ENCODE peak calls at places on chromosomes 2 and 18, in five cellular contexts. P, R, S, U and B are unnamed samples.
A peak's percentile ranks its signal among the peaks of the same experiment; 100 is the strongest.

GRCh38 chr2:69835666-69836065 is 6.2 kb downstream of the GMCL1 start:
- DNase-seq in R (no peak), P (no peak), S (no peak), U (no peak), B (no peak)

GRCh38 chr18:37962316-37962966 is 396.8 kb upstream of the CELF4 start:
- DNase-seq in S (no peak), U (no peak), P (no peak), R (no peak), B (no peak)

GRCh38 chr2:231780123-231780908 is 766 bp downstream of the PDE6D start:
- DNase-seq in S (no peak), P (peak; percentile 20), R (no peak), U (peak; percentile 29), B (no peak)

GRCh38 chr2:67400560-67401464 is 3.7 kb downstream of the ETAA1 start:
- DNase-seq in S (peak; percentile 76), U (peak; percentile 67), R (no peak), P (no peak), B (no peak)

GRCh38 chr2:45004569-45005181 is 4.6 kb downstream of the SIX2 start:
- DNase-seq in R (no peak), U (no peak), P (no peak), S (no peak), B (no peak)

GRCh38 chr18:11523809-11524208 is 85.6 kb upstream of the SLC35G4 start:
- DNase-seq in P (no peak), U (no peak), R (no peak), S (no peak), B (no peak)

GRCh38 chr2:45649855-45650806 is 1.3 kb upstream of the PRKCE start:
- DNase-seq in P (peak; percentile 83), U (peak; percentile 55), S (peak; percentile 58), R (no peak), B (no peak)

GRCh38 chr2:167151894-167152293 is 263.6 kb downstream of the XIRP2 start:
- DNase-seq in S (no peak), P (no peak), U (no peak), R (no peak), B (no peak)

GRCh38 chr2:134411279-134411827 is 157.5 kb downstream of the MGAT5 start:
- DNase-seq in R (no peak), U (no peak), S (no peak), P (no peak), B (no peak)

DNA sequence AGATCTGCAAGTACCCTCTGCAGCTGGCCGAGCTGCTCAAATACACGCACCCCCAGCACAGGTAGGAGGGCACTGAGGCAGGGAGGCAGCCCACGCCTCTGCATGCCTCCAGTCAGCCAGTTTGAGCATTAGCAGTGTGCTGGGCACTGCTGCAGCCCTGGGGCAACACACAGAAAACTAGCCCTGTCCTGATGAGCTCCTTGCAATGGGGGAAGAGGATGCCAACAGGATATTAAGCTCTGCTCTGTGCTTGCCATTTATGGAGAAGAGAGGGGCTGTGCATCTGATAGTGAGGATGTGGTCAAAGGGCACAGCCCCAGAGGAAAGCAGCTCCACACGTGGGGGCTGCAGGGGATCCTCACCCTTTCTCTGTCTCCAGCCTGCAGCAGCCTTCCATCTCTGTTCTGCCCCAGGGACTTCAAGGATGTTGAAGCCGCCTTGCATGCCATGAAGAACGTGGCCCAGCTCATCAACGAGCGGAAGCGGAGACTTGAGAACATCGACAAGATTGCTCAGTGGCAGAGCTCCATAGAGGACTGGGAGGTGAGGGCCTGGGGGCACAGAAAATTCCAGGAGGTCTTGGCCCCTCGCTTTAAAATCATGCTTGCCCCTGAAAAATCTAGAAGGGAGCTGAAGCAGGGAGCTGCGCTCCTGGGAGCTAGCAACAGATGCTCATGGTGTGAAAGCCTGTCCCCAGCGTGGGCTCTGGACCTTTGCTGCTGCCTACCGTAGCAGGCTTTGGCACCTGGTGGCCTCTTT is 51.7 kb downstream of the FAM168B start:
- DNase-seq in R (no peak), U (no peak), P (no peak), S (no peak), B (no peak)
- TF ChIP-seq CTCF in R (no peak), U (no peak), P (no peak), S (no peak), B (no peak)

GRCh38 chr2:27078267-27079194 is at the start of gene EMILIN1:
- DNase-seq in R (peak; percentile 94), U (no peak), P (peak; percentile 73), S (no peak), B (peak; percentile 83)
- TF ChIP-seq CTCF in R (no peak), U (no peak), P (no peak), S (no peak), B (peak; percentile 8)

DNA sequence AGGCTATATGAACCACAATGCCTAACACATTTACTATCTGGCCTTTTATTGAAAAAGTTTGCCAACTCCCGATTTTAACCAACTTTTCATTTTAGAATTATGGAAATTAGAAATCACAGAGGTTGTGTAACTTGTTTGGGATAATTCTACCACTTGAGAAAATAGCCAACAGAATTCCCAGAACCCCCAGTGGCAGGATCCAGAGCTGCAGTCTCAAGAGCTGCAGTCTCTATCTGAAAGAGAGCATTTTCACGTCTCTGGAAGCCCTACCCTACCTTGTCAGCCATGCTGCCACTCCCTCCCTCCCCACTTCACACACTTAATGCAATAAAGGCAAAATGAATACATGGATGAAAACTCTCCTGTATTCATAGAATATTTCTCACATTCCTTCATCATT is 23.4 kb upstream of the TSPYL6 start:
- DNase-seq in S (peak; percentile 18), P (no peak), R (no peak), U (no peak), B (no peak)
- TF ChIP-seq CTCF in S (peak; percentile 46), P (no peak), R (peak; percentile 35), U (peak; percentile 30), B (no peak)

DNA sequence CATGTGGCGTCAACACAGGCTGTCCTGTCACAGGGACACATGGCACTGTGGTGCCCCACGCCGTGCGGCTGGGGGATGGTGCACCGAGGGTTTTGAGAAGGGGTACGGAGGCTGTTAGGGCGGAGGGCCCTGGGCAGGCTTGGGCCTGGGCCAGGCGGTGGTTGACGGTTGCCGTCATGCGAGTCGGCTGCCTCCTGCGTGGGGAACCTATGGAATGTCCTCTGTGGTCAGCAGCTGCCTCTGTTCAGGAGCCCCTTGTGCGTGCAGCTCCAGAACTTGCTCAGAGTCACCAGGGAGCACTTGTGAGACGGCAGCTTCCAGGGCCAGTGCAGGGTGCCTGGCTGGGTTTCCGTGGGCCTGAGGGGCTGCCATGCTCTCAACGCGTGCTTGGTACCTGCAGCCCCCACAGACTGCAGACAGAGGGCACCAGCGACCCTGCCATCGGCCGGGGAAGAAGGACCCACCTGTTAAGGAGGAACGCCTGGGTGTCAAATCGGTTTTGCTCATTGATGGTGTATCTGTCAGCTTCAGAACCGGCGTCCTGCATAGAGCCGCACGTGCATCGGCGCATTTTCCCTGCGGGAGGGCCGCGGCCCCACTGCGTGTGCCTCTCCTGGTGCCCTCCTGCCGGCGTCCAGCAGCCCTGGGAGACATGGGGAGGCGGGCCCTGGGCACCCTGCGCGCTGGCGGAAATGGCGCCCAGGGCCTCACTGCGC is 10.0 kb upstream of the D2HGDH start:
- DNase-seq in S (peak; percentile 3), R (no peak), U (no peak), P (no peak), B (no peak)
- TF ChIP-seq CTCF in S (peak; percentile 50), R (peak; percentile 23), U (no peak), P (no peak), B (peak; percentile 7)

GRCh38 chr2:18855027-18855426 is 265.7 kb upstream of the NT5C1B start:
- DNase-seq in R (peak; percentile 4), P (no peak), U (peak; percentile 22), S (peak; percentile 54), B (no peak)
- TF ChIP-seq CTCF in R (peak; percentile 42), P (peak; percentile 18), U (peak; percentile 44), S (peak; percentile 71), B (peak; percentile 39)

DNA sequence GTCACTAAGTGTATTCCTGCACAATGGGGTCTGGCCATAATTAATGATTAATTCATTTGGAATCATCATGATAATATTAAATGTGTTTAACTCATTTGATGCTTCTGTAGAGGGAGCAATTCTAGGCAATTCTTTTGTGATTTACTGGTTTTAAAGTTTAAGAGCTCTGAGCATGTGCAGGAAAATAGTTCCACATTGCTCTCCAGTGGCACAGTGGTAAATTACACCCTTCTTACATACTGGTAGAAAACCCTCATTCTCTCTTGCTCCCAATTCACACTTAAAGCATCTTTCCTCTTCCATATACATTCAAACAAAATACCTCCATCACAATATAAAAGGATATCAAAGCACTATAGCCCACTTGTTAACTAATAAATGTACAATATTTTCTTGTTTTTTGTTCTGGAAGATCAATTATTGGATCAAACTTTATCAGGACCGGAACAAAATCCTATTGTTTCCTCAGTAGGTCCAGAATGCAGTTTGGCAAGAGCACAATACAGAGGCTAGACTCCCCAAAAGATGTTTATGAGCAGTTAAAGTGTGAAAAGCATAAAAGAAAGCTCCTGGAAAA is 844.3 kb downstream of the MBD2 start:
- DNase-seq in R (peak; percentile 2), U (peak; percentile 50), P (no peak), S (peak; percentile 50), B (peak; percentile 28)
- TF ChIP-seq CTCF in R (no peak), U (peak; percentile 38), P (no peak), S (peak; percentile 50), B (peak; percentile 34)

DNA sequence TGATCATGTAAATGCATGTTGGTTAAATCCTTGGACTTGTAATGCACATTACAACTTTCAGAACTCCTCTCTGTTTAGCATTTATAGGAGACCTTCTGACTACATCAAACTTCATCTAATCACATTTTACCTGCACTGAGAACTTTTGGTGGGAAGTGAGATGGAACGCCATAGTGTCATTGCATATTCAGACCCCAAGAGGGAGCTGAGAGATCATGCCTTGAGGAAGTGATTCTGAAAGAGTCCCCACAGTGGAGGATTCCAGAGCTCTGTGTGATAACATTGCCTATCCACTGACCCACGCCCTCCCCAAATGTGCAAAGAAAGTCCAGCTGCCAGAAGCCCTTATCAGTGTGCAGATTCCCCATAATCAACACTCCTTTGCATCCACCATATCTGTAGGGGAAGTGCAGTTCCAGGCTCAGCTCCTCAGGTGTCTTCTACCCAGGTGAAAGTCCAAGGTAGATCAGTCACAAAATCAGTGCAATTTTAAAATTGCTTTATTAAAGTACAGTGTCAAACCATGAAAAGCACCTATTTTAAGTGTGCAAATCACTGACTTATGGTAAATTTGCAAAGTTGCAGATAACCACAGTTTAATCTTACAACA is 212.4 kb downstream of the RPIA start:
- DNase-seq in S (peak; percentile 60), U (peak; percentile 47), P (no peak), R (peak; percentile 12), B (no peak)
- TF ChIP-seq CTCF in S (peak; percentile 85), U (peak; percentile 63), P (peak; percentile 35), R (peak; percentile 72), B (peak; percentile 62)

DNA sequence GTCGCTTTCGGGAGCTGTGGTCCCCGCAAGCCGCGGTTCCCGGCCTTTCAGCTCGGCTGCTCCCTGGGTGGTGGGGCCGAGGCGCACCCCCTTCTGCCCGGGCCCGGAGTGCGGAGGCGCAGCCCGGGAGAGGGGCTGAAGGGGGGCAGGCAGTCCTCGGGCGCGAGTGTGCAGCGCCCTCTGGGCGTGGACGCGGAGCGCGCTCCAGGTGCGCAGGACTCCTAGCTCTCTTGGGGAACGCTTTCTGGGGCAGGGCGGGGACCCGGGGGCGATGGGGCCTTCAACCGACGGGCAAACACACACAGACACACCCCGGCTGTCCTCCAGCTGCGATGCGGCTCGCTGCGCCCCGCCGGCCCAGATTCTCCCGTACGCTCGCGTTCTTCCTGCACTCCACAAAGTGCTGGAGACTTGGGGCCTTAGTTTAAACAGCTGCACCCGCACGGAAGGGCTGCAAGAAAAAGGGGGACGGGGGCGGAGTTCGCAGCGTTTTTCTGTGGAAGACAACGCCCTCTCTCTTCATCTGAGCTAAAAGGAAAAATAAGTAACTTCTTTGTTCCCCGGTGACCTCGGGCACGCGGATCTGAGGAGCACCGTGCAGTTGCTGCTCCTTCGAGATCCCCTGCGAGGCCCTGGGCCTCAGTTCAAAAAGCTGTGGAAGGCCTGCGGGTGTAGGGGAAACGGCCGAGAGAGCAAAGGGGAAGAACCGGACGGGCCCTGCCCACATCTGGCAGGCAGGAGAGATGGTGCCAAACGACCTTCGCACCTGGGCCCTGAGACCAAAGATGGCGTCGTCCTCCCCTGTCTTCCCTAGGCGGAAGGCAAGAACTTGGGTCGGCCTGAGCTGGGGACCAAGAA is 593 bp upstream of the SDC1 start:
- DNase-seq in R (no peak), U (peak; percentile 71), P (peak; percentile 91), S (peak; percentile 78), B (no peak)
- TF ChIP-seq CTCF in R (peak; percentile 56), U (peak; percentile 87), P (peak; percentile 36), S (peak; percentile 72), B (peak; percentile 76)

GRCh38 chr2:190679813-190680591 is 31.1 kb downstream of the NAB1 start:
- DNase-seq in U (peak; percentile 32), P (peak; percentile 73), R (no peak), S (peak; percentile 41), B (no peak)
- TF ChIP-seq CTCF in U (peak; percentile 44), P (peak; percentile 55), R (peak; percentile 56), S (peak; percentile 68), B (peak; percentile 11)